ENCODE peak calls at places on chromosomes 16 and 17, in ten cellular contexts. L is SK-N-DZ; R is pancreas; E is HFFc6; H is EH; K is midbrain; W is central memory CD8-positive, alpha-beta T cell; U is MCF 10A; D is left lung; C is stimulated activated CD8-positive, alpha-beta memory T cell treated with anti-CD3 and anti-CD28 coated beads, Interleukin-15, amount 100 ng/mL, for 4 hours. M is an unnamed sample.
A peak's percentile ranks its signal among the peaks of the same experiment; 100 is the strongest.

GRCh38 chr16:82761236-82761635 is 134.5 kb downstream of the CDH13 start:
- DNase-seq in L (no peak), R (peak; percentile 42), E (peak; percentile 41), H (peak; percentile 81), K (no peak), W (no peak), U (peak; percentile 80), D (no peak), C (no peak), M (no peak)

GRCh38 chr16:477287-477686 is 50.2 kb upstream of the CAPN15 start:
- DNase-seq in L (no peak), R (no peak), E (no peak), H (no peak), K (no peak), W (no peak), U (no peak), D (peak; percentile 69), C (no peak), M (no peak)

GRCh38 chr16:48413291-48413690 is 28.1 kb upstream of the SIAH1 start:
- DNase-seq in L (no peak), R (no peak), E (no peak), H (no peak), K (no peak), W (no peak), U (no peak), D (no peak), C (no peak), M (no peak)

GRCh38 chr17:14826361-14826760 is 438.8 kb downstream of the PMP22 start:
- DNase-seq in L (no peak), R (no peak), E (no peak), H (no peak), K (no peak), W (no peak), U (no peak), D (no peak), C (no peak), M (no peak)

GRCh38 chr17:31068291-31068690 is 26.5 kb upstream of the NF1 start:
- DNase-seq in L (peak; percentile 29), R (no peak), E (peak; percentile 47), H (peak; percentile 55), K (peak; percentile 30), W (no peak), U (peak; percentile 55), D (no peak), C (no peak), M (peak; percentile 69)

GRCh38 chr17:43753488-43754129 is 5.0 kb downstream of the SOST start:
- DNase-seq in L (no peak), R (no peak), E (peak; percentile 22), H (peak; percentile 42), K (no peak), W (no peak), U (peak; percentile 11), D (no peak), C (no peak), M (no peak)

GRCh38 chr17:48484256-48484655 is 46.6 kb downstream of the HOXB1 start:
- DNase-seq in L (no peak), R (no peak), E (peak; percentile 57), H (peak; percentile 69), K (no peak), W (no peak), U (no peak), D (no peak), C (no peak), M (no peak)

GRCh38 chr16:67279296-67280089 is at the start of gene PLEKHG4:
- DNase-seq in L (peak; percentile 71), R (peak; percentile 85), E (peak; percentile 36), H (peak; percentile 76), K (peak; percentile 43), W (peak; percentile 70), U (peak; percentile 78), D (peak; percentile 98), C (peak; percentile 62), M (no peak)

GRCh38 chr17:48626470-48627241 is 498 bp upstream of the HOXB9 start:
- DNase-seq in L (no peak), R (no peak), E (no peak), H (no peak), K (no peak), W (no peak), U (peak; percentile 11), D (no peak), C (peak; percentile 53), M (peak; percentile 62)